ENCODE peak calls at places on chromosomes 12 and 14, in four cellular contexts. K, Y, X and W are unnamed samples.

GRCh38 chr12:47939009-47939601 is 24.3 kb upstream of the TMEM106C start:
- DNase-seq in K (no peak), Y (no peak), X (no peak), W (no peak)

GRCh38 chr14:37081220-37081619 is 91.2 kb downstream of the SLC25A21 start:
- DNase-seq in K (peak; percentile 32), Y (no peak), X (no peak), W (no peak)

GRCh38 chr12:98516184-98516873 is 939 bp downstream of the TMPO start:
- DNase-seq in K (peak; percentile 81), Y (peak; percentile 90), X (peak; percentile 80), W (peak; percentile 93)

GRCh38 chr12:115873416-115874082 is 403.9 kb downstream of the MED13L start:
- DNase-seq in K (no peak), Y (no peak), X (no peak), W (no peak)

GRCh38 chr12:56333197-56333678 is 562 bp downstream of the PAN2 start:
- DNase-seq in K (no peak), Y (no peak), X (peak; percentile 52), W (no peak)

GRCh38 chr14:62722406-62722805 is 322.9 kb downstream of the KCNH5 start:
- DNase-seq in K (peak; percentile 15), Y (no peak), X (no peak), W (no peak)

GRCh38 chr12:49332441-49332861 is 4.5 kb downstream of the C1QL4 start:
- DNase-seq in K (no peak), Y (no peak), X (no peak), W (no peak)

GRCh38 chr12:1638167-1638566 is 9.1 kb downstream of the WNT5B start:
- DNase-seq in K (no peak), Y (no peak), X (no peak), W (no peak)

GRCh38 chr14:50532502-50533313 is at the start of gene MAP4K5:
- DNase-seq in K (peak; percentile 89), Y (peak; percentile 86), X (peak; percentile 97), W (peak; percentile 91)

GRCh38 chr14:84282618-84283017 is 1247.3 kb upstream of the FLRT2 start:
- DNase-seq in K (no peak), Y (no peak), X (no peak), W (no peak)

GRCh38 chr12:74322792-74323191 is 214.8 kb upstream of the ATXN7L3B start:
- DNase-seq in K (no peak), Y (no peak), X (no peak), W (no peak)

GRCh38 chr14:77265561-77266335 is 5.3 kb downstream of the NGB start:
- DNase-seq in K (no peak), Y (no peak), X (no peak), W (no peak)

GRCh38 chr12:94305293-94305957 is 154.2 kb downstream of the CEP83 start:
- DNase-seq in K (peak; percentile 82), Y (no peak), X (no peak), W (no peak)

GRCh38 chr12:49358548-49359141 is 8.6 kb upstream of the SPATS2 start:
- DNase-seq in K (peak; percentile 65), Y (peak; percentile 75), X (peak; percentile 74), W (peak; percentile 75)

GRCh38 chr14:35362911-35363374 is 41.6 kb downstream of the NFKBIA start:
- DNase-seq in K (peak; percentile 88), Y (no peak), X (no peak), W (no peak)

GRCh38 chr12:19740472-19741131 is 301.3 kb downstream of the AEBP2 start:
- DNase-seq in K (no peak), Y (no peak), X (no peak), W (no peak)

GRCh38 chr12:38934696-38935095 is 29.3 kb upstream of the CPNE8 start:
- DNase-seq in K (no peak), Y (no peak), X (no peak), W (no peak)

GRCh38 chr12:65695077-65695865 is 129.0 kb upstream of the HMGA2 start:
- DNase-seq in K (peak; percentile 99), Y (no peak), X (no peak), W (peak; percentile 85)

GRCh38 chr14:55976219-55976618 is 142.0 kb upstream of the PELI2 start:
- DNase-seq in K (no peak), Y (no peak), X (no peak), W (no peak)

GRCh38 chr12:54658306-54659264 is 10.4 kb upstream of the DCD start:
- DNase-seq in K (peak; percentile 6), Y (peak; percentile 35), X (peak; percentile 38), W (peak; percentile 30)

GRCh38 chr14:75254901-75255300 is 23.7 kb upstream of the FOS start:
- DNase-seq in K (no peak), Y (no peak), X (no peak), W (no peak)

GRCh38 chr14:24133730-24134129 is 2.3 kb upstream of the PSME1 start:
- DNase-seq in K (no peak), Y (no peak), X (no peak), W (no peak)

GRCh38 chr12:131102991-131103609 is 149.4 kb downstream of the ADGRD1 start:
- DNase-seq in K (no peak), Y (no peak), X (no peak), W (no peak)

GRCh38 chr12:13347241-13348043 is 150.9 kb downstream of the EMP1 start:
- DNase-seq in K (peak; percentile 56), Y (no peak), X (no peak), W (no peak)

GRCh38 chr14:23360496-23360895 is 4.5 kb downstream of the EFS start:
- DNase-seq in K (no peak), Y (no peak), X (peak; percentile 63), W (no peak)

GRCh38 chr14:73458219-73458976 is at the start of gene NUMB:
- DNase-seq in K (peak; percentile 100), Y (peak; percentile 99), X (peak; percentile 96), W (peak; percentile 98)

GRCh38 chr14:73452341-73453191 is 5.8 kb downstream of the NUMB start:
- DNase-seq in K (peak; percentile 97), Y (no peak), X (no peak), W (no peak)

GRCh38 chr14:73457935-73458218 is 469 bp downstream of the NUMB start:
- DNase-seq in K (no peak), Y (no peak), X (peak; percentile 47), W (no peak)

GRCh38 chr14:73457050-73457934 is 1.1 kb downstream of the NUMB start:
- DNase-seq in K (peak; percentile 33), Y (peak; percentile 18), X (peak; percentile 41), W (peak; percentile 59)

DNA sequence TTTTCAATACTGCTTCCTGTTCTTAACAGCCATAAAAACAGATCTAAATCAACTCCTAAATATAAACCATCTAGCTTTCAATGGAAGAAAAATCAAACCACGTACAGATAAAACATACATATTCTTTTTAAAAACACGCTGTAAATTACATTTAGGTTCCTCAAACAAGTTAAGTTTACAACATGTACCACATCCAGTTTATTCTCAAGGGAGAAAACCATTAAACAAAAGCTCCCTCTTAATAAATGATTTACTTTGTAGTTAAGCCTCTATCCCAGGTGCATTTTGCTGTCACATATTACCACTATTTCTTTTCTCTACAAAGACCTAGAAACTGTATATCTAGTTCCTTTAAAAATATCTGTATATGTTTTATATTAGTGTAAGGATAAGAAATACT is 3.1 kb downstream of the NUMB start:
- DNase-seq in K (no peak), Y (no peak), X (no peak), W (no peak)
- H3K4me1 ChIP-seq in K (peaks cover 6% of the 10 kb centered on the region), Y (peaks cover 9% of the 10 kb centered on the region), X (peaks cover 14% of the 10 kb centered on the region), W (peaks cover 11% of the 10 kb centered on the region)

GRCh38 chr14:32367501-32367900 is 38.4 kb downstream of the AKAP6 start:
- DNase-seq in K (no peak), Y (no peak), X (no peak), W (peak; percentile 12)
- H3K4me1 ChIP-seq in K (peaks cover 14% of the 10 kb centered on the region), Y (no peaks in the 10 kb centered on the region), X (peaks cover 27% of the 10 kb centered on the region), W (peaks cover 18% of the 10 kb centered on the region)

DNA sequence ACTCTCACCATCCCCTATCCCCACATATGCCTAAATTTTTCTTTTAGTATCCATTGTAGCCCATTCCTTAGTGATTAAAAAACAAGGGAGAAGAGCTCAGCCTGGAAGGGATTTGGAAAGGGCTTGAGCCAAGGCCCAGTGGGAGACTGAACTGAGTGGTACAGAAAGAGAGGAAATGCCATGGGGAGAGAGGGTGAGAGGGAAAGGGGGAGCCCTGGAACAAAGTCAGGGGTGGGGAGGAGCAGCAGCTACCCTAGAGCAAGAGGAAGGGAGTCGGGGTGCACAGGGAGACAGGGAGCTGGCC is 2.6 kb upstream of the ATN1 start:
- DNase-seq in K (no peak), Y (no peak), X (no peak), W (no peak)
- H3K4me1 ChIP-seq in K (peaks cover 25% of the 10 kb centered on the region), Y (peaks cover 29% of the 10 kb centered on the region), X (peaks cover 38% of the 10 kb centered on the region), W (peaks cover 26% of the 10 kb centered on the region)

GRCh38 chr14:102838531-102838930 is 61.3 kb downstream of the TRAF3 start:
- DNase-seq in K (no peak), Y (no peak), X (no peak), W (no peak)
- H3K4me1 ChIP-seq in K (no peaks in the 10 kb centered on the region), Y (no peaks in the 10 kb centered on the region), X (peaks cover 6% of the 10 kb centered on the region), W (no peaks in the 10 kb centered on the region)

DNA sequence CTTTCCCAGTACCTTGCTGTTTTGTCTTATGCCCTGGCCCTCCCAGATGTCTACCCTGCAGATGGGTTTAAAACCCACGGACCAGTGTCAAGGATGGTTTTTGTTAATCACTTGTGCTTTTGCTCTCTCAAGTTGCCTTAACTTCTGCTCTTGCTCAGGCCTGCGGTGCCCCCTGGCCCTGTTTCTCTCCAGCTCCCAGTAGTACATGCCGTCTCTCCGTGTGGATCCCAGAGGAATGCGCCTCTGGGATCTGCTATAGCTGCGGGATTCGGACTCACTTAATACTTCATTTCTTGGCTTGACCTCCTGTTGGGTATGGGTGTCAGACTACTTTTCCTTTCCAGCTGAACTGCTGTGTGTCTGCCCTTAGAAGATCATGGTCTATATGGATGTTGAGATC is 14.5 kb downstream of the PLEKHG3 start:
- DNase-seq in K (no peak), Y (no peak), X (no peak), W (no peak)
- H3K4me1 ChIP-seq in K (peaks cover 11% of the 10 kb centered on the region), Y (peaks cover 15% of the 10 kb centered on the region), X (peaks cover 11% of the 10 kb centered on the region), W (peaks cover 32% of the 10 kb centered on the region)

GRCh38 chr14:60254176-60254575 is 5.2 kb downstream of the PPM1A start:
- DNase-seq in K (no peak), Y (no peak), X (no peak), W (no peak)

GRCh38 chr14:60250318-60251035 is 1.5 kb downstream of the PPM1A start:
- DNase-seq in K (peak; percentile 9), Y (no peak), X (peak; percentile 36), W (peak; percentile 19)

GRCh38 chr14:60252630-60253029 is 3.6 kb downstream of the PPM1A start:
- DNase-seq in K (no peak), Y (no peak), X (no peak), W (no peak)

GRCh38 chr14:60251877-60252276 is 2.9 kb downstream of the PPM1A start:
- DNase-seq in K (no peak), Y (no peak), X (no peak), W (no peak)

DNA sequence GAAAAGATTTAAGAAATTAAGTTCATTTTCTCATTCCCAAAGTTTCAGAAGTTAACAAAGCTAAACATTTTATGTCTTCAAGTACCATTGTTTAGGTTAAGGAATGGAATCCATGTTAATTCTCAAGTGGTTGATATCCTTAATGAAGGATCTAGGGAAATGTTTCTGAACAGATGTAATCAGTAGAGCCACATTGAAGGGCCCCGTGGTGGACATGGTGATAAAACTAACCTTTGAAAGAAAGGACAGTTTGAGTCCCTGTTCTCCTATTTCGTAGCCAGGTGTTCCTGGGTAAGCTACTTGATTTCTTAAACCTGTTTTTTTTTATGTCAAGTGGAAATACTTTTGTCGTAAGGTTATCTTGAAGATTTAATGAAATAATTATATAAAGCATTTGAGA is 4.6 kb downstream of the PPM1A start:
- DNase-seq in K (no peak), Y (no peak), X (no peak), W (no peak)
- H3K4me1 ChIP-seq in K (peaks cover 2% of the 10 kb centered on the region), Y (peaks cover 32% of the 10 kb centered on the region), X (peaks cover 20% of the 10 kb centered on the region), W (no peaks in the 10 kb centered on the region)